ENCODE peak calls at places on chromosomes 16 and 17, in six cellular contexts. Y, D, V, F, P and T are unnamed samples.

GRCh38 chr17:43125967-43126910 is 1.1 kb upstream of the BRCA1 start:
- DNase-seq in Y (peak), D (peak), V (no peak), F (no peak), P (peak), T (no peak)

GRCh38 chr16:670485-671352 is 2.8 kb downstream of the RHOT2 start:
- DNase-seq in Y (no peak), D (peak), V (no peak), F (no peak), P (no peak), T (no peak)

GRCh38 chr17:75679706-75680201 is 12.6 kb downstream of the SAP30BP start:
- DNase-seq in Y (no peak), D (no peak), V (no peak), F (peak), P (no peak), T (no peak)

GRCh38 chr16:54462151-54462651 is 175.6 kb upstream of the IRX3 start:
- DNase-seq in Y (no peak), D (no peak), V (no peak), F (no peak), P (no peak), T (no peak)

GRCh38 chr16:86888240-86889044 is 310.1 kb downstream of the FOXL1 start:
- DNase-seq in Y (no peak), D (no peak), V (no peak), F (no peak), P (no peak), T (no peak)

GRCh38 chr17:67046398-67046797 is 2.0 kb downstream of the CACNG1 start:
- DNase-seq in Y (no peak), D (peak), V (no peak), F (no peak), P (no peak), T (no peak)

GRCh38 chr17:59607817-59608403 is 11.8 kb upstream of the CLTC start:
- DNase-seq in Y (no peak), D (no peak), V (no peak), F (no peak), P (peak), T (no peak)

GRCh38 chr16:87951550-87952538 is 610 bp downstream of the BANP start:
- DNase-seq in Y (no peak), D (no peak), V (no peak), F (no peak), P (peak), T (no peak)

GRCh38 chr17:7248811-7249210 is 2.7 kb downstream of the CTDNEP1 start:
- DNase-seq in Y (no peak), D (no peak), V (no peak), F (no peak), P (no peak), T (no peak)

GRCh38 chr17:31008374-31009035 is 37.7 kb downstream of the RNF135 start:
- DNase-seq in Y (peak), D (peak), V (no peak), F (peak), P (peak), T (no peak)

GRCh38 chr16:69917739-69918138 is 33.4 kb upstream of the CLEC18A start:
- DNase-seq in Y (peak), D (peak), V (no peak), F (peak), P (peak), T (no peak)

GRCh38 chr16:73020409-73020884 is 27.5 kb downstream of the ZFHX3 start:
- DNase-seq in Y (peak), D (peak), V (no peak), F (no peak), P (no peak), T (peak)

GRCh38 chr17:57599271-57600045 is 145.6 kb downstream of the CCDC182 start:
- DNase-seq in Y (no peak), D (no peak), V (no peak), F (no peak), P (no peak), T (no peak)

GRCh38 chr16:57669476-57670162 is 1.5 kb downstream of the ADGRG3 start:
- DNase-seq in Y (peak), D (no peak), V (no peak), F (no peak), P (no peak), T (no peak)

GRCh38 chr17:77821114-77821513 is 137.4 kb upstream of the TNRC6C start:
- DNase-seq in Y (no peak), D (no peak), V (no peak), F (no peak), P (peak), T (no peak)

GRCh38 chr17:80487511-80487910 is 11.1 kb upstream of the NPTX1 start:
- DNase-seq in Y (no peak), D (no peak), V (no peak), F (no peak), P (no peak), T (no peak)

GRCh38 chr17:40878044-40878443 is 7.0 kb downstream of the KRT20 start:
- DNase-seq in Y (no peak), D (no peak), V (no peak), F (no peak), P (no peak), T (no peak)

GRCh38 chr16:8996891-8997290 is 33.2 kb upstream of the USP7 start:
- DNase-seq in Y (no peak), D (no peak), V (no peak), F (no peak), P (peak), T (no peak)

GRCh38 chr17:48439473-48439872 is 9.5 kb upstream of the SKAP1 start:
- DNase-seq in Y (no peak), D (no peak), V (no peak), F (no peak), P (no peak), T (no peak)

GRCh38 chr16:55370762-55371482 is 46.9 kb downstream of the IRX6 start:
- DNase-seq in Y (peak), D (peak), V (no peak), F (peak), P (peak), T (no peak)

GRCh38 chr16:2019500-2019899 is at the start of gene NPW:
- DNase-seq in Y (no peak), D (no peak), V (no peak), F (no peak), P (peak), T (no peak)

GRCh38 chr17:50348522-50349240 is 2.8 kb downstream of the XYLT2 start:
- DNase-seq in Y (peak), D (peak), V (no peak), F (no peak), P (no peak), T (no peak)

GRCh38 chr17:27499451-27500265 is 43.4 kb downstream of the KSR1 start:
- DNase-seq in Y (no peak), D (no peak), V (no peak), F (no peak), P (no peak), T (no peak)

GRCh38 chr17:19285218-19285900 is 48.2 kb downstream of the EPN2 start:
- DNase-seq in Y (no peak), D (peak), V (no peak), F (no peak), P (no peak), T (no peak)

GRCh38 chr16:75627856-75628255 is 4.8 kb upstream of the ADAT1 start:
- DNase-seq in Y (no peak), D (no peak), V (no peak), F (no peak), P (no peak), T (no peak)

GRCh38 chr16:73365010-73365409 is 317.1 kb upstream of the ZFHX3 start:
- DNase-seq in Y (no peak), D (peak), V (no peak), F (no peak), P (no peak), T (no peak)

GRCh38 chr16:8099586-8099985 is 490.7 kb downstream of the TMEM114 start:
- DNase-seq in Y (no peak), D (no peak), V (no peak), F (no peak), P (no peak), T (no peak)

GRCh38 chr16:30064746-30065111 is 831 bp upstream of the ALDOA start:
- DNase-seq in Y (no peak), D (no peak), V (no peak), F (peak), P (no peak), T (no peak)

GRCh38 chr17:34979650-34980352 is 511 bp upstream of the LIG3 start:
- DNase-seq in Y (no peak), D (no peak), V (no peak), F (no peak), P (peak), T (no peak)

GRCh38 chr16:2752850-2753522 is 548 bp downstream of the SRRM2 start:
- DNase-seq in Y (peak), D (peak), V (no peak), F (peak), P (peak), T (no peak)

GRCh38 chr17:19958023-19958422 is 19.6 kb downstream of the AKAP10 start:
- DNase-seq in Y (no peak), D (no peak), V (no peak), F (no peak), P (peak), T (peak)

GRCh38 chr17:48791128-48792032 is 25.6 kb downstream of the TTLL6 start:
- DNase-seq in Y (peak), D (no peak), V (peak), F (peak), P (peak), T (peak)

GRCh38 chr17:41530062-41531048 is 2.2 kb upstream of the KRT19 start:
- DNase-seq in Y (no peak), D (no peak), V (no peak), F (no peak), P (no peak), T (no peak)

GRCh38 chr17:7237761-7238417 is 1.4 kb downstream of the PHF23 start:
- DNase-seq in Y (peak), D (peak), V (no peak), F (peak), P (peak), T (no peak)

GRCh38 chr17:65627892-65628622 is 66.6 kb upstream of the AXIN2 start:
- DNase-seq in Y (peak), D (peak), V (no peak), F (peak), P (no peak), T (peak)

GRCh38 chr16:88382491-88383400 is at the start of gene ZNF469:
- DNase-seq in Y (peak), D (peak), V (no peak), F (no peak), P (peak), T (no peak)

GRCh38 chr17:14337596-14338079 is 36.8 kb downstream of the HS3ST3B1 start:
- DNase-seq in Y (no peak), D (no peak), V (no peak), F (no peak), P (no peak), T (no peak)

GRCh38 chr17:76004750-76005262 is 4.2 kb downstream of the CDK3 start:
- DNase-seq in Y (no peak), D (no peak), V (no peak), F (no peak), P (no peak), T (no peak)

GRCh38 chr17:64147110-64148016 is 17.4 kb upstream of the ERN1 start:
- DNase-seq in Y (no peak), D (no peak), V (no peak), F (no peak), P (peak), T (no peak)

GRCh38 chr17:64145460-64145750 is 15.5 kb upstream of the ERN1 start:
- DNase-seq in Y (no peak), D (no peak), V (no peak), F (no peak), P (no peak), T (no peak)

GRCh38 chr17:64145751-64146417 is 15.9 kb upstream of the ERN1 start:
- DNase-seq in Y (peak), D (peak), V (peak), F (peak), P (peak), T (peak)

GRCh38 chr17:64148017-64148631 is 18.2 kb upstream of the ERN1 start:
- DNase-seq in Y (no peak), D (no peak), V (no peak), F (no peak), P (peak), T (no peak)

GRCh38 chr17:64146418-64147109 is 16.6 kb upstream of the ERN1 start:
- DNase-seq in Y (peak), D (no peak), V (no peak), F (peak), P (peak), T (no peak)
- TF ChIP-seq POLR2AphosphoS5 in Y (no peak), D (no peak), V (no peak), F (peak), P (no peak), T (peak)

GRCh38 chr17:81500026-81500425 is 12.6 kb downstream of the ACTG1 start:
- DNase-seq in Y (no peak), D (no peak), V (no peak), F (no peak), P (peak), T (no peak)

GRCh38 chr17:81503619-81504018 is 9.0 kb downstream of the ACTG1 start:
- DNase-seq in Y (no peak), D (no peak), V (no peak), F (no peak), P (no peak), T (no peak)

GRCh38 chr17:81502471-81503017 is 10.1 kb downstream of the ACTG1 start:
- DNase-seq in Y (no peak), D (no peak), V (no peak), F (no peak), P (no peak), T (no peak)

GRCh38 chr17:81498953-81499600 is 13.5 kb downstream of the ACTG1 start:
- DNase-seq in Y (no peak), D (peak), V (no peak), F (no peak), P (no peak), T (no peak)

DNA sequence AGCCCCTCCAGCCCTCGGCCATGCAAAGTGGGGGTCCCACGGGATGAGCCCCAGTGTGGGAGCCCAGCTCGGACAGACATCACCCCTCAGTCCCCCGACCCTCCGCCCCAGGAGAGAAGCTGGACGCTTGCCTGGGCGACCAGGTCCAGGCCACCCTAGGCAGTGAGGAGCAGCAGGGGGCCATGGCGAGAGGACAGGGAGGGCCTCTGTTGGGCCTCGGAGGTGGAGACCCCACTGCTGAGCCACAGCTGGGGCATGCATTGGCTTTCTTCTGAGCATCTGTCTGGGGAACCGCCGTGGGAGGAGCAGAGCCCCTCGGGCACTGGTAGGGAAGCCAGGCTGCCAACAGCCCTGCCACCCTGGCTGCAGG is 13.0 kb downstream of the ACTG1 start:
- DNase-seq in Y (no peak), D (peak), V (no peak), F (no peak), P (no peak), T (no peak)
- TF ChIP-seq CTCF in Y (no peak), D (no peak), V (no peak), F (no peak), P (no peak), T (no peak)

GRCh38 chr16:13921328-13921727 is 1.4 kb downstream of the ERCC4 start:
- DNase-seq in Y (no peak), D (no peak), V (no peak), F (no peak), P (no peak), T (no peak)
- H3K4me3 ChIP-seq in Y (no peak), D (no peak), V (peak), F (no peak), P (no peak), T (peak)

DNA sequence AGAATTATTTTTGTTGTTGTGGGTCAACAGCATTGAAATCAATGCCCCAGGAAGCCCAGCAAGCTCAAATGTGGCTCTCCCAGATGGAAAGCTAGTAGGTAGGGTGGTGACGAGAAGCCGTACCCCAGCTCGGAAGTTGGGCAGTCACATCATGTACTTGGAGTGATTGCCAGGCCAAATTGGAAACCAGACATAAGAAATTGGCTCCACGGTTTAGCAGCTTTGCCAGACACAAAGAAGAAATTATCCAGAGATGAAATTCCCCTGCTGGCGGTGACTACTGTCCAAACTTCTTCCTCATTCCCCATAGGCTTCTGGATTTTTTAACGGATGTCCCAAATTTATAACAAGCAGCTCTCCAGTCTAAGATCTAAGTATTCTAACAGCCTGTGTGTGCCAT is 95.9 kb downstream of the OR1D5 start:
- DNase-seq in Y (peak), D (no peak), V (no peak), F (peak), P (no peak), T (no peak)
- TF ChIP-seq POLR2AphosphoS5 in Y (peak), D (no peak), V (no peak), F (no peak), P (no peak), T (no peak)